ENCODE peak calls at places on chromosomes 4 and X, in six cellular contexts. X is gastrocnemius medialis, I is left ventricle myocardium inferior, E is adrenal gland, N is lower lobe of right lung, R is choroid plexus epithelial cell. U is an unnamed sample.

GRCh38 chr4:173415885-173416658 is 17.2 kb upstream of the SCRG1 start:
- DNase-seq in X (peak), I (peak), E (peak), N (peak), R (no peak), U (peak)

GRCh38 chr4:30776451-30776850 is 56.3 kb downstream of the PCDH7 start:
- DNase-seq in X (no peak), I (no peak), E (no peak), N (no peak), R (no peak), U (no peak)

GRCh38 chrX:115018040-115018647 is 728 bp upstream of the IL13RA2 start:
- DNase-seq in X (no peak), I (no peak), E (no peak), N (no peak), R (peak), U (no peak)

GRCh38 chr4:73460913-73461522 is 20.5 kb upstream of the AFM start:
- DNase-seq in X (no peak), I (no peak), E (no peak), N (no peak), R (no peak), U (no peak)

GRCh38 chr4:145840162-145840768 is 98.4 kb downstream of the ZNF827 start:
- DNase-seq in X (no peak), I (no peak), E (peak), N (no peak), R (peak), U (no peak)

GRCh38 chr4:148300877-148301276 is 141.3 kb downstream of the NR3C2 start:
- DNase-seq in X (no peak), I (no peak), E (no peak), N (no peak), R (no peak), U (no peak)

GRCh38 chrX:40154229-40154852 is 56.6 kb upstream of the BCOR start:
- DNase-seq in X (peak), I (peak), E (peak), N (no peak), R (peak), U (peak)

GRCh38 chr4:140893939-140894338 is 137.8 kb upstream of the TBC1D9 start:
- DNase-seq in X (no peak), I (no peak), E (no peak), N (no peak), R (peak), U (no peak)

GRCh38 chr4:74855879-74856278 is 61.6 kb upstream of the BTC start:
- DNase-seq in X (no peak), I (no peak), E (no peak), N (no peak), R (no peak), U (no peak)

GRCh38 chr4:147103403-147103946 is 157.8 kb upstream of the TTC29 start:
- DNase-seq in X (peak), I (no peak), E (peak), N (no peak), R (peak), U (peak)

GRCh38 chr4:21454831-21455230 is 493.7 kb downstream of the KCNIP4 start:
- DNase-seq in X (no peak), I (no peak), E (no peak), N (no peak), R (no peak), U (no peak)

GRCh38 chrX:44400588-44400987 is 57.1 kb upstream of the EFHC2 start:
- DNase-seq in X (no peak), I (no peak), E (no peak), N (peak), R (peak), U (no peak)

GRCh38 chr4:168656055-168656660 is 159.3 kb downstream of the PALLD start:
- DNase-seq in X (no peak), I (no peak), E (no peak), N (no peak), R (peak), U (no peak)

GRCh38 chr4:165874799-165875371 is 1.8 kb downstream of the TLL1 start:
- DNase-seq in X (no peak), I (peak), E (peak), N (peak), R (no peak), U (peak)

GRCh38 chr4:111639876-111640275 is 505.4 kb upstream of the FAM241A start:
- DNase-seq in X (no peak), I (no peak), E (no peak), N (no peak), R (peak), U (no peak)

GRCh38 chr4:63459329-63459728 is 949.9 kb downstream of the TECRL start:
- DNase-seq in X (no peak), I (no peak), E (no peak), N (no peak), R (no peak), U (no peak)

GRCh38 chr4:125140966-125141495 is 173.7 kb upstream of the FAT4 start:
- DNase-seq in X (no peak), I (no peak), E (no peak), N (no peak), R (peak), U (no peak)

GRCh38 chr4:79025170-79025569 is 85.9 kb upstream of the PAQR3 start:
- DNase-seq in X (no peak), I (no peak), E (no peak), N (no peak), R (no peak), U (no peak)

GRCh38 chrX:123728001-123728400 is 4.9 kb downstream of the THOC2 start:
- DNase-seq in X (no peak), I (no peak), E (no peak), N (no peak), R (no peak), U (no peak)
- H3K4me3 ChIP-seq in X (no peak), I (no peak), E (no peak), N (no peak), R (no peak), U (no peak)

GRCh38 chr4:37892641-37893040 is 1.8 kb downstream of the TBC1D1 start:
- DNase-seq in X (no peak), I (no peak), E (no peak), N (peak), R (no peak), U (no peak)
- H3K4me3 ChIP-seq in X (peak), I (peak), E (no peak), N (peak), R (no peak), U (no peak)

GRCh38 chr4:163611784-163612445 is 117.4 kb downstream of the TMA16 start:
- DNase-seq in X (no peak), I (no peak), E (no peak), N (no peak), R (no peak), U (no peak)
- H3K4me3 ChIP-seq in X (peak), I (peak), E (no peak), N (peak), R (no peak), U (peak)

GRCh38 chr4:89110986-89111832 is at the start of gene TIGD2:
- DNase-seq in X (peak), I (peak), E (peak), N (peak), R (peak), U (peak)
- H3K4me3 ChIP-seq in X (peak), I (peak), E (peak), N (peak), R (peak), U (peak)

GRCh38 chr4:10095296-10095991 is 21.2 kb downstream of the WDR1 start:
- DNase-seq in X (no peak), I (no peak), E (no peak), N (no peak), R (no peak), U (no peak)
- H3K4me3 ChIP-seq in X (no peak), I (no peak), E (no peak), N (no peak), R (no peak), U (no peak)

U was measured in right cardiac atrium.